ENCODE peak calls at places on chromosome 20, in four cellular contexts. D, N, M and K are unnamed samples.

GRCh38 chr20:16819483-16819882 is 71.3 kb downstream of the OTOR start:
- DNase-seq in D (no peak), N (no peak), M (no peak), K (no peak)

GRCh38 chr20:39778847-39779641 is 816.9 kb downstream of the DHX35 start:
- DNase-seq in D (no peak), N (no peak), M (no peak), K (no peak)

GRCh38 chr20:45405566-45406259 is 2.4 kb upstream of the DBNDD2 start:
- DNase-seq in D (no peak), N (peak; percentile 71), M (peak; percentile 37), K (no peak)

GRCh38 chr20:41412324-41412723 is 45.7 kb upstream of the EMILIN3 start:
- DNase-seq in D (no peak), N (no peak), M (no peak), K (no peak)

GRCh38 chr20:8935878-8936277 is 133.0 kb upstream of the PLCB4 start:
- DNase-seq in D (no peak), N (no peak), M (no peak), K (no peak)

GRCh38 chr20:33668087-33668790 is 1.5 kb downstream of the ACTL10 start:
- DNase-seq in D (peak; percentile 51), N (no peak), M (peak; percentile 78), K (no peak)

GRCh38 chr20:20435453-20435852 is 67.5 kb downstream of the INSM1 start:
- DNase-seq in D (no peak), N (no peak), M (no peak), K (no peak)

GRCh38 chr20:24735263-24735662 is 213.8 kb upstream of the CST7 start:
- DNase-seq in D (no peak), N (no peak), M (peak; percentile 5), K (no peak)

GRCh38 chr20:53786071-53786444 is 192.4 kb upstream of the ZNF217 start:
- DNase-seq in D (no peak), N (no peak), M (no peak), K (no peak)

GRCh38 chr20:13271098-13271497 is 50.0 kb downstream of the ISM1 start:
- DNase-seq in D (no peak), N (no peak), M (no peak), K (no peak)

DNA sequence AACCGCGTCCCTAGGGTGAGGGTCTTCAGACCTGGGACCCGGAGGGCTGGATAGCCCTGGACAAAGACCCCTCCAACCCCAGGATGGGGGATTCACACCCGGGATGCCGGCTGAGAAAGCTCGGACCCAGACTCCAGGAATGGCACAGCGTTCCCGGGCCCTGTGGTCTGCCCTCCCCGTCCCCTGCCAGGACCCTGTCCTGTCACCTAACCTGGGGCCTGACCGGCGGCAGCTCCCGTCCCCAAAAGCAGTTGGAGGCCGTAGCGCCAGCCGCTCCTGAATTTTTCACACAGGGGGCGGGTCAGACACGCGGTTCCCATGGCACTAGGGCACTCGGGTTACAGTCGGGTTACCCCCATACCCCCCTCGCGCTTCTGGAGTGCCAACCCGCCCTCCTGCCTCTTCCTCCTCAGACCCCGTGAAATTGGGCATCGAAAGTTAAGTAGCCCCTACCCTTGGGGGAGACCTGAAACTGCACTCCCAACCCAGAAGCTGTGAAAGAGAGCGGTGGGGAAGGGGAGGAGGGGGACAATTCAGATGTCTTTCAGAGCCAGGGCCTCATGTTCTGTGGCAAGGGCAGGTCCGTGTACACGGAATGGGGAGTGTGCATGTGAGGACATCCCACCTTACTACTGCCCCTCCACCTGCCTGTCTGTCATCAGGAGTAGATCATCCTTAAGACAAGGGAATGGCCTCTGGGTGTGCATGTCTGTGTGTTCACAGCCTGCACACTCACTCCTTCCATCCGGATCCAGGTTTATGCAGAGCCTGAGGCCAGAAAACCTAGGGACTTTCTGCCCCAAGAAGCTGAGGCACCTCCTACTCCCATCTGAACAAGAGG is 604 bp downstream of the REM1 start:
- DNase-seq in D (no peak), N (no peak), M (no peak), K (no peak)
- H3K4me3 ChIP-seq in D (peak overlapping the region; percentile 23), N (no peak overlapping the region), M (no peak overlapping the region), K (no peak overlapping the region)

GRCh38 chr20:43516251-43516824 is 8.8 kb downstream of the L3MBTL1 start:
- DNase-seq in D (no peak), N (no peak), M (no peak), K (no peak)

GRCh38 chr20:43513298-43514061 is 6.0 kb downstream of the L3MBTL1 start:
- DNase-seq in D (no peak), N (no peak), M (no peak), K (no peak)

GRCh38 chr20:43514062-43514971 is 6.8 kb downstream of the L3MBTL1 start:
- DNase-seq in D (no peak), N (peak; percentile 90), M (peak; percentile 99), K (peak; percentile 90)

GRCh38 chr20:43511879-43512278 is 4.4 kb downstream of the L3MBTL1 start:
- DNase-seq in D (no peak), N (no peak), M (no peak), K (no peak)

DNA sequence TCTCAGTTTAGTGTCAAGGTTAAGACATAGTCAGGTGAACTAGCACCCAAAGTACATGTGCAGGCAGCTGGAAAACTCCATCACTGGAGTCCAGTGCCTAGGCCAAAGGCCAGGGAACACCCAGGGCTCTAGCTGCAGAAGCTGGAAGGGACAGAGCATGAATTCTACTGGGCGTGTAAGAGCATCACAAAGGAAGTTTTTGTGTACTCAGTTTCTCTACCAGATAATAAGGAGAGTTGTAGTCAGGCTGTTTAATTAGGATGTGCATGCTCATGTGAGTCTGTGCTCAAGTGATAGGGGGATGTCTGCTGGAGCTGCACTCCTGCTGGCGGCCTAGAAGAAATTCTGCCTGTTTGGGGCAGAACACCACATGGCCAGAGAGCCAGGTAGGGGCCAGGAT is 8.1 kb downstream of the L3MBTL1 start:
- DNase-seq in D (no peak), N (no peak), M (no peak), K (no peak)
- H3K4me3 ChIP-seq in D (no peak overlapping the region), N (no peak overlapping the region), M (peak overlapping the region; percentile 59), K (no peak overlapping the region)

GRCh38 chr20:63505723-63506122 is 6.8 kb upstream of the EEF1A2 start:
- DNase-seq in D (no peak), N (peak; percentile 16), M (no peak), K (no peak)
- H3K4me3 ChIP-seq in D (no peak overlapping the region), N (no peak overlapping the region), M (no peak overlapping the region), K (no peak overlapping the region)

GRCh38 chr20:1390552-1391403 is 2.1 kb downstream of the FKBP1A start:
- DNase-seq in D (no peak), N (no peak), M (no peak), K (no peak)

GRCh38 chr20:1389703-1390385 is 3.0 kb downstream of the FKBP1A start:
- DNase-seq in D (no peak), N (no peak), M (no peak), K (no peak)

GRCh38 chr20:1386323-1386722 is 6.5 kb downstream of the FKBP1A start:
- DNase-seq in D (no peak), N (no peak), M (no peak), K (no peak)

GRCh38 chr20:1388706-1389483 is 4.0 kb downstream of the FKBP1A start:
- DNase-seq in D (no peak), N (no peak), M (no peak), K (no peak)

DNA sequence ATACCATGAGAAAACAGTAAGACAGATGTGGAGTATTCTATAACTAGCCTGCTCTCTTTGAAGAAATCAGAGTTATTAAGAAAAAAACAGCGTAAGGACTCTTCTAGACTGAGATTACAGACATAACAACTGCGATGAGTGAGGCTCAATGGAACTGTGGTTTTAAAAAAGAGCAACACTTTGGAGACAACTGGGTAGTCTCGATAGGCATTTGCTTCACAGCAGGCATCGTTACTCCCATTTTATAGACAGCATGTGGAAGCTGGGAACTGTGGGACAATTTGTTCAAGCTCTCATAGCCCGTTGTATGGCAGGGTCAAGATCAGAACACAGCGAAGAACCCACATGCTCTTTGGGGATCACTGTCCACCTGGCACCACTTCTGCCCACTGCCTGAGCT is 4.6 kb downstream of the FKBP1A start:
- DNase-seq in D (no peak), N (no peak), M (no peak), K (no peak)
- H3K4me3 ChIP-seq in D (no peak overlapping the region), N (no peak overlapping the region), M (no peak overlapping the region), K (no peak overlapping the region)